ENCODE peak calls at places on chromosomes 1 and 21, in five cellular contexts. X is PC-3, F is cardiac muscle cell, O is esophagus squamous epithelium, I is heart left ventricle. L is an unnamed sample.

GRCh38 chr1:233045591-233045990 is 95.2 kb downstream of the NTPCR start:
- DNase-seq in X (no peak), F (peak), O (no peak), I (no peak), L (peak)

GRCh38 chr1:30036666-30037065 is 686.7 kb downstream of the MATN1 start:
- DNase-seq in X (no peak), F (no peak), O (no peak), I (no peak), L (no peak)

GRCh38 chr1:2583871-2584341 is 2.7 kb upstream of the PRXL2B start:
- DNase-seq in X (no peak), F (peak), O (no peak), I (peak), L (no peak)

GRCh38 chr1:175262646-175263045 is 70.1 kb upstream of the KIAA0040 start:
- DNase-seq in X (peak), F (peak), O (no peak), I (no peak), L (no peak)

GRCh38 chr1:46535063-46535462 is 16.4 kb downstream of the KNCN start:
- DNase-seq in X (peak), F (peak), O (no peak), I (no peak), L (no peak)

GRCh38 chr1:180530501-180530900 is 28.1 kb upstream of the ACBD6 start:
- DNase-seq in X (peak), F (peak), O (no peak), I (no peak), L (peak)

GRCh38 chr1:204294371-204294770 is 65.4 kb downstream of the PLEKHA6 start:
- DNase-seq in X (peak), F (peak), O (no peak), I (no peak), L (peak)

GRCh38 chr1:53338410-53338809 is 10.5 kb upstream of the LRP8 start:
- DNase-seq in X (no peak), F (no peak), O (no peak), I (no peak), L (no peak)

GRCh38 chr21:45993210-45994085 is 11.9 kb downstream of the COL6A1 start:
- DNase-seq in X (no peak), F (no peak), O (no peak), I (peak), L (no peak)

GRCh38 chr1:81254560-81254959 is 546.2 kb upstream of the ADGRL2 start:
- DNase-seq in X (peak), F (peak), O (no peak), I (no peak), L (no peak)

DNA sequence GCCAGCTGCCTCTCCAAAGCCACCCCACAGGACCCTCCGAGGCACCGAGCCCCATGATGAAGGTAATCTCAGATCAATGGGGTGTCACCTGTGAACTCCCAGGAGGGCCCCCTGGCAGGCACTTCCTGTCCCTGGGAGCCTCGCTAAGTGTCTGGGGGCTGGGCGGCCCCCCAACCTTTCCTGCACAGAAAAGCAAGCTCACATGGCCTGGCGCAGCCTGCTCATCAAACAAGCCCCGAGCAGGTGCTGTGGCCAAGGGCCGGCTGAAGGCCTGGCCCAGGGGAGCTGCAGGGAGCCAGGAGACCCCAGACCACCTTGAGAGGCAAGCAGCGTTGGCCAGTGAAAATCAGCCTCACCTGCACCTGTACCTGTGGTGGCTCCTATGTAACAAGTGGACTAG is 2.9 kb downstream of the RIPK4 start:
- DNase-seq in X (no peak), F (no peak), O (no peak), I (no peak), L (no peak)
- H3K4me3 ChIP-seq in X (peak), F (no peak), O (peak), I (no peak), L (no peak)

GRCh38 chr21:34948157-34948556 is 100.9 kb downstream of the RUNX1 start:
- DNase-seq in X (no peak), F (no peak), O (no peak), I (no peak), L (no peak)

GRCh38 chr21:34945288-34945687 is 103.8 kb downstream of the RUNX1 start:
- DNase-seq in X (no peak), F (no peak), O (no peak), I (no peak), L (no peak)

GRCh38 chr21:34944015-34944755 is 104.9 kb downstream of the RUNX1 start:
- DNase-seq in X (no peak), F (no peak), O (no peak), I (no peak), L (no peak)

GRCh38 chr21:34947122-34947534 is 102.0 kb downstream of the RUNX1 start:
- DNase-seq in X (no peak), F (no peak), O (no peak), I (no peak), L (no peak)

DNA sequence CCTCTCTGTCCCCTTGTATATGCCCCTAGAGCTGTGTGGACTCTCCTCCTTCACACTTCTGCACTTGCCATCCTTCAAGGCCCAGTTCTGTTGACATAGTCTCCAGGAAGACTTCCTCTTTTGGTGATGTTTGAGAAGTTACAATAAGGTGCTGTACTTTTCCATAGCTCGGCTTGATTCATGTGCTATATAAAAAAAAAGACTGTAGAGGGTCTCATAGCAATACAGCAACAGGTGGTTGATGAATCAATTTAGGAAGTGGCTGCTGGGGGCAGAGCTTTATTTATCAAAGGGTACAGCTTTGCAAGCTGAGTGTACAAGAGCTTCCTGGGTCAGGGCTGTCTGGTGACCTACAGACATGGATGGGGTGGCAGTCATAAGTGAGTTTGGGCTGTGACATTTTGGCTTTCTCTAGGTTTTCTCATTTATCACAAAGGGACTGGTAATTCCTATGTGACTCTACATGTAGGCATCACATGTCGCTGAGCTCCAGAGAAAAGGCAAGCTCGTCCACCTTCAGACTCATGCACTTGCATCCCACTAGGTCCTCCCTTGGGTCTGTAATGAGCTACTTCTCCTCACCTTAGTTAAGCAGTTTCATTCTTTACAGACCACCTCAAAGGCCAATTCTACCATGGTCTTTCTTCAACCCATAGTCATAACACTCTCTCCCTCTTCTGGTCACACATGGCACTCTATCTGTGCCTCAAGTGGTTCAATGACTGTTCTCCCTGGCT is 102.5 kb downstream of the RUNX1 start:
- DNase-seq in X (no peak), F (no peak), O (no peak), I (no peak), L (no peak)
- TF ChIP-seq CTCF in X (no peak), F (no peak), O (no peak), I (no peak), L (no peak)

GRCh38 chr1:26571381-26571780 is 41.8 kb downstream of the RPS6KA1 start:
- DNase-seq in X (no peak), F (no peak), O (no peak), I (no peak), L (no peak)
- H3K4me3 ChIP-seq in X (no peak), F (no peak), O (no peak), I (no peak), L (no peak)

DNA sequence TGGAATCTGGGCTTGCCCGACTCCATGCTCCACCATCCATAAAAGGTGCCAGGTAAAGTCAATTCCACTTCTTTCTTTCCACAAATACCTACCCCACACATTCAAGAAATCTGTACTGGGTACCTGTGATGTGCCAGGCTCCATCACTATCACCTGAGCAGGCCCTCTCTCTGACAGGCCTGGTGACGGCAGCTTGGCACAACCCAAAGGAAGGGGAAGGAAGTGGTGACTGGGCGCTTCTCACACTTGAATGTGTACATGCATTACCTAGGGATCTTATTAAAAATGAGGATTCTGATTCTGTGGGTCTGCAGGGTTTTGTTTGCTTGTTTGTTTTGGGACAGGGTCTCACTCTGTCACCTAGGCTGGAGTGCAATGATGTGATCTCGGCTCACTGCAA is 7.5 kb downstream of the HTR1D start:
- DNase-seq in X (no peak), F (no peak), O (no peak), I (no peak), L (no peak)
- TF ChIP-seq CTCF in X (no peak), F (no peak), O (no peak), I (no peak), L (no peak)

GRCh38 chr1:247336390-247336789 is 4.7 kb upstream of the ZNF496 start:
- DNase-seq in X (no peak), F (no peak), O (no peak), I (no peak), L (no peak)
- H3K4me3 ChIP-seq in X (no peak), F (no peak), O (no peak), I (no peak), L (no peak)

GRCh38 chr1:54798206-54798605 is 2.9 kb downstream of the TTC22 start:
- DNase-seq in X (no peak), F (no peak), O (no peak), I (no peak), L (no peak)

GRCh38 chr1:54803761-54804470 is 2.8 kb upstream of the TTC22 start:
- DNase-seq in X (no peak), F (peak), O (no peak), I (no peak), L (no peak)

GRCh38 chr1:54800041-54800898 is 853 bp downstream of the TTC22 start:
- DNase-seq in X (no peak), F (no peak), O (no peak), I (no peak), L (no peak)

GRCh38 chr1:54798769-54799641 is 2.1 kb downstream of the TTC22 start:
- DNase-seq in X (no peak), F (peak), O (no peak), I (no peak), L (no peak)

DNA sequence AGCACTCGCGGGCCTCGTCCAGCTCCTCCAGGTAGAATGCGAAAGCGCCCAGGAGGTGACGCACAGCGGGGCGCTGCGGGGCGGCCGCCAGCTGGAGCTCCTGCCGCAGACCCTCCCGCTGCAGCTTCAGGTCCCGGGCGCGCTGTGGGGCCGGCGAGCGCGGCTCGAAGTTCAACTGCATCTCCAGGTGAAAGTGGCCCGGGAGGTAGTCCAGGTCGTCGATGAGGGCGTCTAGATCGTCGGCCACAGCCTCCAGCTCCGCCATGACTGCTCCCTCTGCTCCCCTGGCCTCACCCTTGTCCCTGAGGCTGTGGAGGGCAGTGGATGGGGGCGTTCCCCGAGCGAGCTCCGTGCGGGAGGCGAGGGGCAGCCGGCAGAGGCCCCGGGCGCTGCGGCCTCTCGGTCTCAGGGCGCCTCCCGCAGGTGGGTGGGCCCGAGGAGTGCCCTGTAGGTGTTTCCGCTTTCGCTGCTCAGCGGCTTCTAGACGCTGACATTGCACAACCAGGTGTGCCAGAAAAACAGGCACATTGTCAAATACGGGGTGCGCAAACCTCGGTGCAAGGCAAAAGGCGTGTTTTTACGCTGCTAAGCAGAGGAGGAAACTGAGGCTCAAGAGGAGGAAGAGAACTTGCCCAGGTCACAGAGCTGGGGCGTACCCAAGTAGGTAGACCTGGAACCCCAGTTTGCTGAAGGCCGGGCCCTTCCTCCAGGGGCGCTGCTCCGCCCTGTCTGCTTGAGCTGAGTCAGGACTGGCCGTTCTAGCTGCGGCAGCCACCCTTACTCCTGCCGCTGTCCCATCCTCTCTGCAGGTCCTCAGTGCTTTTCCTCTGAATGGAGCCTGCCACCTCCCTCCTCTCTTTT is at the start of gene TTC22:
- DNase-seq in X (peak), F (no peak), O (no peak), I (no peak), L (no peak)
- TF ChIP-seq CTCF in X (peak), F (peak), O (peak), I (peak), L (peak)

GRCh38 chr1:43270421-43271095 is 775 bp downstream of the TMEM125 start:
- DNase-seq in X (peak), F (peak), O (no peak), I (no peak), L (no peak)
- H3K4me3 ChIP-seq in X (peak), F (peak), O (peak), I (no peak), L (no peak)

L was measured in astrocyte of the spinal cord.